ENCODE peak calls at places on chromosomes 13 and 19, in six cellular contexts. One of them, this sample, is unnamed.

GRCh38 chr13:50386527-50387123 is 371.4 kb downstream of the KCNRG start:
- DNase-seq in astrocyte of the spinal cord: peak
- DNase-seq in upper lobe of left lung: no peak
- DNase-seq in glutamatergic neuron: no peak
- DNase-seq in effector CD4-positive, alpha-beta T cell: no peak
- DNase-seq in RWPE1: no peak
- DNase-seq in this sample: no peak

GRCh38 chr13:95931300-95932025 is 121.7 kb downstream of the UGGT2 start:
- DNase-seq in effector CD4-positive, alpha-beta T cell: no peak
- DNase-seq in RWPE1: no peak
- DNase-seq in astrocyte of the spinal cord: no peak
- DNase-seq in upper lobe of left lung: no peak
- DNase-seq in glutamatergic neuron: no peak
- DNase-seq in this sample: no peak

GRCh38 chr19:42529248-42529764 is 1.0 kb upstream of the CEACAM1 start:
- DNase-seq in astrocyte of the spinal cord: peak
- DNase-seq in glutamatergic neuron: peak
- DNase-seq in effector CD4-positive, alpha-beta T cell: peak
- DNase-seq in RWPE1: peak
- DNase-seq in upper lobe of left lung: peak
- DNase-seq in this sample: peak

GRCh38 chr13:30109471-30110135 is 197.7 kb downstream of the KATNAL1 start:
- DNase-seq in glutamatergic neuron: no peak
- DNase-seq in upper lobe of left lung: no peak
- DNase-seq in effector CD4-positive, alpha-beta T cell: no peak
- DNase-seq in RWPE1: no peak
- DNase-seq in astrocyte of the spinal cord: no peak
- DNase-seq in this sample: no peak

GRCh38 chr19:31408460-31409124 is 59.4 kb upstream of the TSHZ3 start:
- DNase-seq in effector CD4-positive, alpha-beta T cell: no peak
- DNase-seq in upper lobe of left lung: no peak
- DNase-seq in astrocyte of the spinal cord: peak
- DNase-seq in glutamatergic neuron: no peak
- DNase-seq in RWPE1: peak
- DNase-seq in this sample: peak

GRCh38 chr13:109764474-109765292 is 21.7 kb downstream of the IRS2 start:
- DNase-seq in glutamatergic neuron: peak
- DNase-seq in RWPE1: no peak
- DNase-seq in astrocyte of the spinal cord: peak
- DNase-seq in effector CD4-positive, alpha-beta T cell: no peak
- DNase-seq in upper lobe of left lung: no peak
- DNase-seq in this sample: no peak

GRCh38 chr13:21048901-21049655 is 12.3 kb downstream of the LATS2 start:
- DNase-seq in astrocyte of the spinal cord: no peak
- DNase-seq in RWPE1: no peak
- DNase-seq in upper lobe of left lung: no peak
- DNase-seq in glutamatergic neuron: no peak
- DNase-seq in effector CD4-positive, alpha-beta T cell: no peak
- DNase-seq in this sample: no peak

GRCh38 chr13:34037636-34038325 is 219.8 kb downstream of the RFC3 start:
- DNase-seq in astrocyte of the spinal cord: no peak
- DNase-seq in upper lobe of left lung: no peak
- DNase-seq in RWPE1: no peak
- DNase-seq in glutamatergic neuron: no peak
- DNase-seq in effector CD4-positive, alpha-beta T cell: no peak
- DNase-seq in this sample: no peak

GRCh38 chr13:56424246-56424645 is 716.5 kb upstream of the PRR20A start:
- DNase-seq in RWPE1: peak
- DNase-seq in upper lobe of left lung: no peak
- DNase-seq in glutamatergic neuron: no peak
- DNase-seq in effector CD4-positive, alpha-beta T cell: no peak
- DNase-seq in astrocyte of the spinal cord: no peak
- DNase-seq in this sample: peak

GRCh38 chr19:4830332-4830731 is 1.2 kb downstream of the TICAM1 start:
- DNase-seq in glutamatergic neuron: no peak
- DNase-seq in effector CD4-positive, alpha-beta T cell: no peak
- DNase-seq in astrocyte of the spinal cord: no peak
- DNase-seq in RWPE1: no peak
- DNase-seq in upper lobe of left lung: no peak
- DNase-seq in this sample: no peak

GRCh38 chr13:23160241-23161175 is 20.3 kb upstream of the SGCG start:
- DNase-seq in effector CD4-positive, alpha-beta T cell: no peak
- DNase-seq in glutamatergic neuron: peak
- DNase-seq in upper lobe of left lung: no peak
- DNase-seq in astrocyte of the spinal cord: no peak
- DNase-seq in RWPE1: no peak
- DNase-seq in this sample: peak

GRCh38 chr13:51728972-51729371 is 75.0 kb downstream of the DHRS12 start:
- DNase-seq in effector CD4-positive, alpha-beta T cell: no peak
- DNase-seq in upper lobe of left lung: no peak
- DNase-seq in glutamatergic neuron: no peak
- DNase-seq in RWPE1: peak
- DNase-seq in astrocyte of the spinal cord: peak
- DNase-seq in this sample: no peak